ENCODE peak calls at places on chromosomes 13 and 19, in seven cellular contexts. W, I, E, L, F, A and M are unnamed samples.

GRCh38 chr13:91085127-91085526 is 262.4 kb upstream of the MIR17HG start:
- DNase-seq in F (no peak), I (no peak), A (no peak), E (no peak), L (no peak), W (no peak), M (no peak)

GRCh38 chr13:111043575-111043982 is 71.5 kb upstream of the ARHGEF7 start:
- DNase-seq in F (no peak), L (peak), W (no peak), E (no peak), A (no peak), I (no peak), M (no peak)

GRCh38 chr19:12664406-12665280 is 1.9 kb downstream of the MAN2B1 start:
- DNase-seq in W (no peak), A (no peak), L (no peak), E (no peak), I (no peak), F (no peak), M (no peak)

GRCh38 chr13:48068952-48069351 is 26.0 kb downstream of the MED4 start:
- DNase-seq in F (no peak), I (no peak), A (no peak), L (no peak), W (no peak), E (no peak), M (no peak)

GRCh38 chr19:13031917-13032623 is 36.8 kb downstream of the NFIX start:
- DNase-seq in L (peak), A (no peak), E (no peak), F (no peak), I (no peak), W (no peak), M (no peak)

GRCh38 chr13:34578471-34578870 is 363.6 kb upstream of the NBEA start:
- DNase-seq in L (no peak), E (no peak), F (no peak), A (no peak), I (no peak), W (no peak), M (no peak)

GRCh38 chr13:107817652-107818287 is 397.6 kb downstream of the LIG4 start:
- DNase-seq in A (no peak), I (no peak), E (no peak), W (no peak), L (no peak), F (no peak), M (no peak)

GRCh38 chr19:56838930-56839664 is 1.4 kb downstream of the PEG3 start:
- DNase-seq in I (no peak), E (no peak), A (peak), F (no peak), W (peak), L (peak), M (no peak)

GRCh38 chr13:108363651-108364050 is 94.1 kb downstream of the TNFSF13B start:
- DNase-seq in I (no peak), E (no peak), F (no peak), L (no peak), A (no peak), W (no peak), M (no peak)

GRCh38 chr13:33249066-33249465 is 36.5 kb downstream of the STARD13 start:
- DNase-seq in A (no peak), F (no peak), W (no peak), L (no peak), I (no peak), E (no peak), M (peak)

GRCh38 chr13:32212420-32212819 is 102.7 kb downstream of the ZAR1L start:
- DNase-seq in W (no peak), A (no peak), E (no peak), I (no peak), L (no peak), F (peak), M (no peak)

GRCh38 chr13:53520132-53520531 is 491.5 kb downstream of the OLFM4 start:
- DNase-seq in I (no peak), W (no peak), F (no peak), A (no peak), L (no peak), E (no peak), M (no peak)

GRCh38 chr13:26010487-26011207 is 41.2 kb downstream of the SHISA2 start:
- DNase-seq in F (no peak), W (no peak), L (no peak), I (no peak), E (no peak), A (no peak), M (no peak)

GRCh38 chr19:5086725-5087439 is 118.0 kb downstream of the KDM4B start:
- DNase-seq in F (no peak), E (no peak), I (no peak), A (no peak), L (no peak), W (no peak), M (no peak)

GRCh38 chr19:49129238-49129583 is 9.9 kb downstream of the PPFIA3 start:
- DNase-seq in A (no peak), W (no peak), F (no peak), L (no peak), E (peak), I (no peak), M (no peak)

GRCh38 chr13:112643759-112644459 is 45.9 kb upstream of the ATP11A start:
- DNase-seq in I (no peak), F (no peak), W (no peak), A (no peak), E (no peak), L (no peak), M (no peak)

GRCh38 chr13:97258801-97259200 is 36.7 kb downstream of the MBNL2 start:
- DNase-seq in L (no peak), I (no peak), E (no peak), W (no peak), A (no peak), F (peak), M (no peak)

GRCh38 chr19:50647879-50648615 is 1.2 kb upstream of the C19orf81 start:
- DNase-seq in L (no peak), A (no peak), F (no peak), I (no peak), E (no peak), W (no peak), M (no peak)

GRCh38 chr13:99948907-99949656 is 22.5 kb downstream of the ZIC5 start:
- DNase-seq in E (no peak), W (no peak), F (no peak), L (no peak), A (no peak), I (no peak), M (no peak)